ENCODE peak calls at places on chromosome 1, in six cellular contexts. One of them, this sample, is unnamed.

GRCh38 chr1:226717256-226717909 is 21.7 kb downstream of the ITPKB start:
- DNase-seq in dorsolateral prefrontal cortex: no peak
- DNase-seq in ELR: no peak
- DNase-seq in T-helper 9 cell: no peak
- DNase-seq in NB4: peak; percentile 91
- DNase-seq in iPS-NIHi11: no peak
- DNase-seq in this sample: no peak

GRCh38 chr1:25774921-25775774 is 24.8 kb upstream of the SELENON start:
- DNase-seq in NB4: no peak
- DNase-seq in T-helper 9 cell: peak; percentile 67
- DNase-seq in dorsolateral prefrontal cortex: no peak
- DNase-seq in iPS-NIHi11: peak; percentile 17
- DNase-seq in ELR: no peak
- DNase-seq in this sample: no peak

GRCh38 chr1:37865348-37866119 is 6.1 kb upstream of the MTF1 start:
- DNase-seq in iPS-NIHi11: no peak
- DNase-seq in NB4: no peak
- DNase-seq in dorsolateral prefrontal cortex: no peak
- DNase-seq in ELR: peak; percentile 80
- DNase-seq in T-helper 9 cell: no peak
- DNase-seq in this sample: no peak

GRCh38 chr1:56578963-56579875 is at the start of gene PLPP3:
- DNase-seq in iPS-NIHi11: peak; percentile 89
- DNase-seq in T-helper 9 cell: no peak
- DNase-seq in dorsolateral prefrontal cortex: peak; percentile 79
- DNase-seq in ELR: peak; percentile 90
- DNase-seq in NB4: peak; percentile 19
- DNase-seq in this sample: peak; percentile 88

GRCh38 chr1:177585492-177586220 is 384.2 kb downstream of the SEC16B start:
- DNase-seq in T-helper 9 cell: no peak
- DNase-seq in dorsolateral prefrontal cortex: no peak
- DNase-seq in ELR: no peak
- DNase-seq in iPS-NIHi11: no peak
- DNase-seq in NB4: no peak
- DNase-seq in this sample: no peak

GRCh38 chr1:156897078-156897825 is 3.7 kb downstream of the PEAR1 start:
- DNase-seq in T-helper 9 cell: no peak
- DNase-seq in ELR: peak; percentile 92
- DNase-seq in iPS-NIHi11: no peak
- DNase-seq in NB4: peak; percentile 74
- DNase-seq in dorsolateral prefrontal cortex: no peak
- DNase-seq in this sample: no peak

GRCh38 chr1:53308512-53308911 is 19.4 kb downstream of the LRP8 start:
- DNase-seq in iPS-NIHi11: no peak
- DNase-seq in dorsolateral prefrontal cortex: no peak
- DNase-seq in ELR: no peak
- DNase-seq in NB4: no peak
- DNase-seq in T-helper 9 cell: no peak
- DNase-seq in this sample: no peak

GRCh38 chr1:48853006-48853405 is 76.3 kb upstream of the BEND5 start:
- DNase-seq in T-helper 9 cell: no peak
- DNase-seq in NB4: no peak
- DNase-seq in iPS-NIHi11: no peak
- DNase-seq in dorsolateral prefrontal cortex: no peak
- DNase-seq in ELR: peak; percentile 8
- DNase-seq in this sample: no peak

GRCh38 chr1:216034506-216034905 is 388.7 kb downstream of the USH2A start:
- DNase-seq in dorsolateral prefrontal cortex: no peak
- DNase-seq in iPS-NIHi11: peak; percentile 55
- DNase-seq in ELR: peak; percentile 12
- DNase-seq in T-helper 9 cell: no peak
- DNase-seq in NB4: peak; percentile 18
- DNase-seq in this sample: peak; percentile 54

GRCh38 chr1:242876021-242876420 is 351.5 kb upstream of the PLD5 start:
- DNase-seq in NB4: no peak
- DNase-seq in iPS-NIHi11: no peak
- DNase-seq in dorsolateral prefrontal cortex: no peak
- DNase-seq in ELR: no peak
- DNase-seq in T-helper 9 cell: no peak
- DNase-seq in this sample: no peak